ENCODE peak calls at places on chromosomes 5 and 9, in seven cellular contexts. F is stimulated activated CD4-positive, alpha-beta T cell treated with anti-CD3 and anti-CD28 coated beads, Interleukin-1b, Interleukin-23, amount 100 ng/mL, for 4 hours; N is activated CD4-positive, alpha-beta T cell treated with anti-CD3 and anti-CD28 coated beads, Interleukin-2, amount 50 U/mL, for 24 hours; V is progenitor cell of endocrine pancreas; J is stomach; X is activated T-helper 9 cell treated with anti-CD3 and anti-CD28 coated beads, Interleukin-2, amount 50 U/mL, for 16 hours; O is iPS-NIHi11. B is an unnamed sample.

GRCh38 chr9:13651969-13652663 is 372.6 kb upstream of the MPDZ start:
- DNase-seq in O (no peak), V (no peak), N (no peak), J (no peak), F (no peak), X (no peak), B (no peak)

GRCh38 chr5:28077291-28078240 is 1039.2 kb upstream of the CDH9 start:
- DNase-seq in X (no peak), F (no peak), V (no peak), N (no peak), J (no peak), O (no peak), B (no peak)

GRCh38 chr5:177462021-177462670 is 11.3 kb downstream of the DBN1 start:
- DNase-seq in F (no peak), V (no peak), J (no peak), O (no peak), X (no peak), N (no peak), B (no peak)

GRCh38 chr9:113476511-113476916 is 13.0 kb downstream of the RGS3 start:
- DNase-seq in V (no peak), J (peak; percentile 69), X (no peak), F (no peak), O (no peak), N (no peak), B (no peak)

GRCh38 chr5:59923465-59923864 is 29.9 kb upstream of the PDE4D start:
- DNase-seq in F (no peak), J (no peak), V (no peak), O (no peak), N (no peak), X (no peak), B (no peak)

GRCh38 chr5:115655994-115656393 is 30.2 kb upstream of the TMED7 start:
- DNase-seq in F (no peak), O (no peak), X (no peak), J (no peak), V (no peak), N (no peak), B (no peak)

GRCh38 chr9:126328415-126328814 is 1.8 kb downstream of the MVB12B start:
- DNase-seq in V (no peak), J (no peak), N (no peak), X (no peak), F (no peak), O (no peak), B (no peak)

GRCh38 chr9:112833081-112833480 is 57.6 kb downstream of the SLC46A2 start:
- DNase-seq in J (no peak), O (no peak), V (no peak), N (no peak), F (no peak), X (no peak), B (no peak)

GRCh38 chr5:65127181-65127901 is 354.4 kb downstream of the ADAMTS6 start:
- DNase-seq in V (no peak), J (no peak), O (no peak), F (no peak), N (no peak), X (no peak), B (no peak)

GRCh38 chr9:5510991-5511390 is 660 bp downstream of the PDCD1LG2 start:
- DNase-seq in O (no peak), V (no peak), F (no peak), X (no peak), J (no peak), N (no peak), B (no peak)

GRCh38 chr5:36090033-36090432 is 23.4 kb upstream of the UGT3A2 start:
- DNase-seq in N (no peak), O (peak; percentile 45), F (no peak), J (no peak), V (no peak), X (no peak), B (no peak)

GRCh38 chr5:137342764-137343163 is 156.4 kb downstream of the SPOCK1 start:
- DNase-seq in O (no peak), V (no peak), J (no peak), F (no peak), N (no peak), X (no peak), B (no peak)

GRCh38 chr9:91810286-91810905 is 139.6 kb downstream of the ROR2 start:
- DNase-seq in J (no peak), N (no peak), V (no peak), X (no peak), F (no peak), O (no peak), B (no peak)